ENCODE peak calls at places on chromosome 10, in nine cellular contexts. C, E, M, F, N, U, X, P and Z are unnamed samples.
A peak's percentile ranks its signal among the peaks of the same experiment; 100 is the strongest.

GRCh38 chr10:75408512-75408881 is 6.9 kb upstream of the ZNF503 start:
- DNase-seq in X (no peak), P (no peak), E (no peak), U (no peak), M (no peak), C (no peak), N (no peak), F (no peak), Z (no peak)

GRCh38 chr10:130666215-130666614 is 530.0 kb downstream of the GLRX3 start:
- DNase-seq in E (no peak), M (no peak), P (no peak), F (no peak), C (no peak), X (no peak), U (no peak), N (no peak), Z (no peak)

GRCh38 chr10:32139223-32140073 is 83.2 kb upstream of the KIF5B start:
- DNase-seq in P (peak; percentile 88), M (peak; percentile 27), E (peak; percentile 94), C (peak; percentile 89), U (peak; percentile 91), F (peak; percentile 68), X (peak; percentile 84), N (peak; percentile 86), Z (peak; percentile 77)

GRCh38 chr10:42887734-42888503 is 105.3 kb downstream of the BMS1 start:
- DNase-seq in M (no peak), X (no peak), F (no peak), C (no peak), N (no peak), P (no peak), E (no peak), U (no peak), Z (no peak)

GRCh38 chr10:80596391-80597257 is 58.9 kb downstream of the SH2D4B start:
- DNase-seq in E (peak; percentile 38), F (peak; percentile 29), P (peak; percentile 85), C (peak; percentile 55), N (peak; percentile 23), U (peak; percentile 76), M (peak; percentile 25), X (no peak), Z (no peak)

GRCh38 chr10:52436664-52437063 is 122.6 kb downstream of the DKK1 start:
- DNase-seq in F (no peak), C (no peak), P (no peak), N (no peak), X (no peak), M (no peak), E (no peak), U (no peak), Z (no peak)

GRCh38 chr10:104391150-104391968 is 37.7 kb downstream of the CFAP58 start:
- DNase-seq in U (peak; percentile 24), C (no peak), X (no peak), M (no peak), E (no peak), P (no peak), N (no peak), F (no peak), Z (no peak)

GRCh38 chr10:27771231-27771630 is 25.6 kb upstream of the MKX start:
- DNase-seq in F (no peak), X (no peak), U (no peak), M (no peak), E (no peak), C (no peak), N (no peak), P (no peak), Z (no peak)

GRCh38 chr10:93342346-93342745 is 139.8 kb downstream of the MYOF start:
- DNase-seq in F (no peak), N (no peak), M (no peak), C (no peak), X (no peak), P (no peak), E (no peak), U (no peak), Z (no peak)

GRCh38 chr10:50579491-50580259 is 44.1 kb downstream of the SGMS1 start:
- DNase-seq in N (no peak), P (no peak), X (no peak), E (no peak), U (no peak), F (no peak), M (no peak), C (no peak), Z (no peak)

GRCh38 chr10:101120884-101121660 is 10.0 kb upstream of the TLX1 start:
- DNase-seq in P (no peak), E (no peak), U (no peak), F (peak; percentile 51), M (no peak), X (peak; percentile 87), N (peak; percentile 74), C (no peak), Z (no peak)

GRCh38 chr10:90321132-90321816 is 536.6 kb downstream of the HTR7 start:
- DNase-seq in X (no peak), M (no peak), C (no peak), E (no peak), U (no peak), P (no peak), N (no peak), F (no peak), Z (no peak)

GRCh38 chr10:119211625-119212441 is 4.5 kb downstream of the GRK5 start:
- DNase-seq in F (no peak), P (no peak), N (no peak), M (no peak), E (peak; percentile 45), C (peak; percentile 62), X (no peak), U (no peak), Z (no peak)

GRCh38 chr10:77702166-77702565 is 64.6 kb upstream of the KCNMA1 start:
- DNase-seq in E (peak; percentile 15), M (no peak), X (no peak), N (no peak), P (no peak), F (no peak), U (no peak), C (no peak), Z (no peak)

GRCh38 chr10:102407641-102407943 is 11.0 kb downstream of the PSD start:
- DNase-seq in M (no peak), F (no peak), C (no peak), E (no peak), P (no peak), X (no peak), N (no peak), U (no peak), Z (no peak)
- H3K27ac ChIP-seq in M (no peak overlapping the region), F (peak overlapping the region; percentile 78), C (peak overlapping the region; percentile 84), E (no peak overlapping the region), P (no peak overlapping the region), X (no peak overlapping the region), N (peak overlapping the region; percentile 85), U (no peak overlapping the region), Z (peak overlapping the region; percentile 55)

GRCh38 chr10:103069453-103070331 is 123.4 kb downstream of the NT5C2 start:
- DNase-seq in P (peak; percentile 88), C (no peak), U (peak; percentile 69), M (no peak), E (peak; percentile 56), F (peak; percentile 80), X (peak; percentile 88), N (peak; percentile 75), Z (peak; percentile 75)

GRCh38 chr10:103067484-103067883 is 125.6 kb downstream of the NT5C2 start:
- DNase-seq in U (no peak), C (no peak), M (no peak), F (no peak), P (no peak), E (no peak), N (no peak), X (no peak), Z (no peak)

GRCh38 chr10:103072276-103072675 is 120.8 kb downstream of the NT5C2 start:
- DNase-seq in F (no peak), E (no peak), C (no peak), N (no peak), M (no peak), P (peak; percentile 38), U (no peak), X (no peak), Z (no peak)

GRCh38 chr10:103066141-103067098 is 126.7 kb downstream of the NT5C2 start:
- DNase-seq in M (no peak), P (no peak), U (no peak), F (no peak), E (no peak), X (no peak), N (no peak), C (no peak), Z (no peak)

DNA sequence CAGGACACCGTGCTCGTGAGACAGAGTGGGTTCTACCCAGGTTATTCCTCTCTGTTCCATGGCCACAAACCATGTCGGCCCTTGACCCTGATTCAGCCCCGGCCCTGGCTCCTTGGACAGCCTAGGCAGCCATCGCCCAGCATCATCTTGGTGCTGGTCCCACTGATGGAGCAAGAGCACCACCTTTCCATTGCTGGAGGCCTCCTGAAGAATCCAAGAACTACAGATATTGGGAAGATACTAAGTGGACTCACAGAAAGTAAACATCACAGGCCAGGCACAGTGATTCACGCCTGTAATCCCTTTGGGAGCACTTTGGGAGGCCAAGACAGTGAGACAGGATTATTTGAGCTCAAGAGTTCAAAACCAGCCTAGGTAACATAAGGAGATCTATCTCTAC is 125.1 kb downstream of the NT5C2 start:
- DNase-seq in X (no peak), C (no peak), M (no peak), U (peak; percentile 14), E (no peak), P (no peak), N (no peak), F (no peak), Z (no peak)
- H3K36me3 ChIP-seq in X (no peaks in the 10 kb centered on the region), C (peaks cover 4% of the 10 kb centered on the region), M (no peaks in the 10 kb centered on the region), U (no peaks in the 10 kb centered on the region), E (no peaks in the 10 kb centered on the region), P (no peaks in the 10 kb centered on the region), N (peaks cover 5% of the 10 kb centered on the region), F (peaks cover 31% of the 10 kb centered on the region), Z (no peaks in the 10 kb centered on the region)

DNA sequence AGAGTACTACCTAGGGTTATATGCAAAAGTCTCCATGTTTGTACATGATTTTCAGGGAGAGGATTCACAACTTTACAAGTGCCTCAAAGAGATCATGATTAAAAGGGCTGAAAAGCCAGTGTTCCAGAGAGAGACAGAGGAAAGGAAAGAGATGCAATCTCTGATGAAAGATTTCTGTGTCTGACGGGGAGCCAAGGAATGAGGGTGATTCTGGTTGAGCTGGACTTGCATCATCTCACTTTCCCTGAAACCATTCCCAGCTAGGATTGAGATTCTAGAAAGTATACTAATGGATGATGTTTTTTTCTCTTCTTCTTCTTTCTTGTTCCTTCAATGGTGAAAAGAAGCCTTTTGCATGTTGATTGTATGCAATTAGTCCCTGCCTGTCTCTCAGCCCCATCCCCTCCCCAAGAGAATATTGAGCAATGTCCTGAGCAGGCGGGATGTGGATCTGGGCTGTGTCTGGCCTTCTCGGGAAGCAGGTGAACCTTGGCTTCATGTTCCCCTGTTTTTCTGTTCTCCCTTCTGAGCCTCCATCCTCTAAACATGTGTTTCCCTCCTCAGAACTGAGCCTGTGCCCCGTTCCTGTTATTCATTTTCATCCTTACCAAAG is 186.1 kb downstream of the ZNF365 start:
- DNase-seq in C (peak; percentile 85), P (peak; percentile 4), X (no peak), M (no peak), F (no peak), U (no peak), E (no peak), N (peak; percentile 16), Z (peak; percentile 40)
- TF ChIP-seq POLR2AphosphoS5 in C (peak; percentile 15), P (no peak), X (peak; percentile 12), M (no peak), F (no peak), U (no peak), E (no peak), N (no peak), Z (no peak)

DNA sequence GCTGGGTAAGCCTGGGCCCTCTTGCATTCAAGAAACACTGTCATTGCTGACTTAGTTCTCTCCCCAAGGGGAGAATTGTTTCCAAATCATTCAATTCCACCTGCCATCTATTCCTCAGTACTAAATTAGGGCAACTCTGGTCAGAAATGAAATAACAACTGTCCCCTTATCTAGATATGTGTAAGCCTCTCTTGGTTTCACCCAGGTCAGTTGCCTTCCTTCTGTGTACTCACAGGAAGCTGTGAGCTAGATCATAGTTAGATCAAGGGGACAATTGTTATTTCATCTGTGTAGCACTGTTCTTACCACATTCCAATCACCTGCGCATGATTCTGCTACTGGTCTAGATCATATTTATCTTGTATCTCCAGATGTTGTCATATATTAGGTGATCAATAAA is 483.0 kb upstream of the SORCS1 start:
- DNase-seq in N (no peak), F (no peak), P (no peak), X (no peak), E (no peak), C (no peak), M (no peak), U (no peak), Z (no peak)
- H3K27ac ChIP-seq in N (no peak overlapping the region), F (no peak overlapping the region), P (no peak overlapping the region), X (no peak overlapping the region), E (no peak overlapping the region), C (no peak overlapping the region), M (no peak overlapping the region), U (no peak overlapping the region), Z (no peak overlapping the region)